ENCODE peak calls at places on chromosome 6, in ten cellular contexts. T is heart right ventricle, H is osteoblast, J is lower lobe of right lung, Y is A549, W is stomach, M is hepatocyte, C is endothelial cell of umbilical vein, Q is endodermal cell, X is PC-9. D is an unnamed sample.
A peak's percentile ranks its signal among the peaks of the same experiment; 100 is the strongest.

GRCh38 chr6:87742106-87742505 is 40.1 kb upstream of the AKIRIN2 start:
- DNase-seq in T (no peak), H (no peak), J (no peak), Y (no peak), W (no peak), M (no peak), C (no peak), Q (no peak), X (no peak), D (no peak)

GRCh38 chr6:137755284-137755683 is 111.8 kb upstream of the TNFAIP3 start:
- DNase-seq in T (no peak), H (no peak), J (no peak), Y (no peak), W (no peak), M (no peak), C (no peak), Q (no peak), X (no peak), D (no peak)

GRCh38 chr6:40583694-40584093 is 3.5 kb downstream of the LRFN2 start:
- DNase-seq in T (no peak), H (no peak), J (no peak), Y (no peak), W (no peak), M (no peak), C (no peak), Q (no peak), X (no peak), D (no peak)

GRCh38 chr6:20119446-20119845 is 92.8 kb downstream of the MBOAT1 start:
- DNase-seq in T (no peak), H (no peak), J (no peak), Y (no peak), W (no peak), M (no peak), C (no peak), Q (no peak), X (no peak), D (no peak)

GRCh38 chr6:144543006-144543871 is 258.1 kb downstream of the UTRN start:
- DNase-seq in T (no peak), H (peak; percentile 92), J (no peak), Y (no peak), W (no peak), M (no peak), C (no peak), Q (peak; percentile 45), X (peak; percentile 60), D (no peak)

GRCh38 chr6:43838276-43839036 is 68.4 kb downstream of the VEGFA start:
- DNase-seq in T (peak; percentile 40), H (peak; percentile 86), J (peak; percentile 67), Y (peak; percentile 43), W (peak; percentile 57), M (peak; percentile 78), C (peak; percentile 31), Q (peak; percentile 83), X (peak; percentile 39), D (no peak)

GRCh38 chr6:170102038-170102437 is 188.8 kb downstream of the DLL1 start:
- DNase-seq in T (no peak), H (peak; percentile 65), J (no peak), Y (no peak), W (peak; percentile 9), M (no peak), C (no peak), Q (peak; percentile 42), X (no peak), D (no peak)

GRCh38 chr6:31738048-31738979 is 1.5 kb upstream of the MSH5 start:
- DNase-seq in T (no peak), H (peak; percentile 98), J (peak; percentile 75), Y (peak; percentile 59), W (peak; percentile 89), M (peak; percentile 84), C (peak; percentile 90), Q (peak; percentile 62), X (peak; percentile 65), D (peak; percentile 77)

GRCh38 chr6:449057-449430 is 57.5 kb downstream of the IRF4 start:
- DNase-seq in T (no peak), H (peak; percentile 18), J (no peak), Y (no peak), W (no peak), M (no peak), C (no peak), Q (no peak), X (no peak), D (no peak)

GRCh38 chr6:141421378-141421777 is 711.3 kb upstream of the GJE1 start:
- DNase-seq in T (no peak), H (no peak), J (no peak), Y (peak; percentile 5), W (no peak), M (no peak), C (peak; percentile 14), Q (no peak), X (peak; percentile 25), D (no peak)

GRCh38 chr6:30913721-30914075 is 340 bp upstream of the VARS2 start:
- DNase-seq in T (no peak), H (peak; percentile 34), J (no peak), Y (no peak), W (no peak), M (no peak), C (no peak), Q (no peak), X (no peak), D (no peak)

GRCh38 chr6:111361648-111362047 is 121.4 kb downstream of the REV3L start:
- DNase-seq in T (no peak), H (peak; percentile 70), J (peak; percentile 37), Y (peak; percentile 3), W (no peak), M (peak; percentile 52), C (peak; percentile 46), Q (peak; percentile 81), X (peak; percentile 12), D (no peak)

GRCh38 chr6:16684896-16685554 is 76.2 kb downstream of the ATXN1 start:
- DNase-seq in T (no peak), H (no peak), J (no peak), Y (no peak), W (no peak), M (no peak), C (no peak), Q (no peak), X (no peak), D (no peak)

GRCh38 chr6:16681260-16681873 is 79.9 kb downstream of the ATXN1 start:
- DNase-seq in T (no peak), H (peak; percentile 72), J (no peak), Y (peak; percentile 58), W (no peak), M (peak; percentile 54), C (peak; percentile 48), Q (no peak), X (peak; percentile 32), D (no peak)

GRCh38 chr6:16684195-16684689 is 77.0 kb downstream of the ATXN1 start:
- DNase-seq in T (no peak), H (no peak), J (peak; percentile 73), Y (no peak), W (no peak), M (no peak), C (no peak), Q (no peak), X (no peak), D (no peak)

GRCh38 chr6:16687045-16687444 is 74.2 kb downstream of the ATXN1 start:
- DNase-seq in T (no peak), H (no peak), J (no peak), Y (no peak), W (no peak), M (no peak), C (no peak), Q (no peak), X (no peak), D (no peak)

GRCh38 chr6:16683524-16684194 is 77.6 kb downstream of the ATXN1 start:
- DNase-seq in T (no peak), H (no peak), J (no peak), Y (no peak), W (no peak), M (no peak), C (peak; percentile 77), Q (no peak), X (peak; percentile 82), D (no peak)
- H3K4me1 ChIP-seq in T (peaks cover 22% of the 10 kb centered on the region), H (peaks cover 43% of the 10 kb centered on the region), J (peaks cover 48% of the 10 kb centered on the region), Y (peaks cover 82% of the 10 kb centered on the region), W (peaks cover 68% of the 10 kb centered on the region), M (peaks cover 12% of the 10 kb centered on the region), C (peaks cover 20% of the 10 kb centered on the region), Q (no peaks in the 10 kb centered on the region), X (peaks cover 67% of the 10 kb centered on the region), D (no peaks in the 10 kb centered on the region)

GRCh38 chr6:56041591-56041990 is 166.2 kb upstream of the BMP5 start:
- DNase-seq in T (no peak), H (no peak), J (no peak), Y (no peak), W (no peak), M (no peak), C (no peak), Q (no peak), X (no peak), D (no peak)
- TF ChIP-seq CTCF in T (no peak), H (no peak), J (no peak), Y (no peak), W (no peak), M (no peak), C (no peak), Q (no peak), X (no peak), D (no peak)

GRCh38 chr6:121670511-121670910 is 235.1 kb downstream of the GJA1 start:
- DNase-seq in T (no peak), H (no peak), J (no peak), Y (no peak), W (no peak), M (no peak), C (no peak), Q (no peak), X (no peak), D (no peak)
- H3K4me1 ChIP-seq in T (peaks cover 12% of the 10 kb centered on the region), H (peaks cover 31% of the 10 kb centered on the region), J (no peaks in the 10 kb centered on the region), Y (peaks cover 49% of the 10 kb centered on the region), W (no peaks in the 10 kb centered on the region), M (no peaks in the 10 kb centered on the region), C (peaks cover 14% of the 10 kb centered on the region), Q (peaks cover 6% of the 10 kb centered on the region), X (peaks cover 17% of the 10 kb centered on the region), D (no peaks in the 10 kb centered on the region)

DNA sequence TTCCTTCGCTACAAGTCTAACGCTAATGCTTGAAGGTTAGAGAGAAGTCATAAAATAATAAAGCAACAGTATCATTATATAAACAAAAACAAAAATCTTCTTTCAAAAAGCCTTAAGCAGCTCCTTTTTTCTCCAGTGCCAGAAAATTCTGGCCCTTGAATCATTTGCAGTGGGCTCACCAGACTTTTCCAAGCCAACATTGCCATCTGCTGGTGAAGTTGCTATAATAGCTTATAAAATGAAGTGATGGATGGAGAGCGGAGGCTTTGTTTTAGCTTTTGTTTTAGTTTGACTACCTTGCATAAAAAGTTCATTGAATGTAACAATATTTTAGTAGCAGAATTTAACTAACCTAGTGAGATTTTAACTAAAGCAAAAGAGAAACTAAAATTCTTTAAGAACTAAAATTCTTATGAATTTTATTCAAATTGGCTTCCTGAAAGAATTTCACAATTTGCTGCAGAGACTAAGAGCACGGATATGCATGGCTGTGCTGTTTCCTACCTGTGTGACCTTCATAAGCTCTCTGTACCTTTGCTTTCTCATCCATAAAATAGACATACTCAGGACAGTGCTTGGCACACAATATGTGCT is 44.8 kb upstream of the SLC2A12 start:
- DNase-seq in T (peak; percentile 13), H (no peak), J (no peak), Y (peak; percentile 58), W (peak; percentile 61), M (peak; percentile 84), C (peak; percentile 65), Q (peak; percentile 87), X (peak; percentile 48), D (peak; percentile 86)
- TF ChIP-seq CTCF in T (peak; percentile 50), H (peak; percentile 63), J (peak; percentile 69), Y (peak; percentile 72), W (peak; percentile 67), M (peak; percentile 84), C (peak; percentile 46), Q (peak; percentile 88), X (peak; percentile 97), D (peak; percentile 26)

GRCh38 chr6:139325686-139326085 is 33.9 kb upstream of the TXLNB start:
- DNase-seq in T (no peak), H (peak; percentile 23), J (no peak), Y (no peak), W (no peak), M (no peak), C (no peak), Q (no peak), X (no peak), D (no peak)
- H3K4me1 ChIP-seq in T (peaks cover 4% of the 10 kb centered on the region), H (no peaks in the 10 kb centered on the region), J (peaks cover 8% of the 10 kb centered on the region), Y (peaks cover 2% of the 10 kb centered on the region), W (peaks cover 8% of the 10 kb centered on the region), M (no peaks in the 10 kb centered on the region), C (peaks cover 6% of the 10 kb centered on the region), Q (no peaks in the 10 kb centered on the region), X (peaks cover 5% of the 10 kb centered on the region), D (no peaks in the 10 kb centered on the region)

D was measured in mucosa of descending colon.